ENCODE peak calls at places on chromosomes 5 and 9, in ten cellular contexts. T is osteoblast; C is lower lobe of right lung; D is body of pancreas; X is ovary; G is MM.1S; R is adrenal gland; Z is neuronal stem cell; B is naive thymus-derived CD4-positive, alpha-beta T cell; I is mesendoderm. M is an unnamed sample. For H3K36me3, H3K27me3 and H3K4me1, the result is how much of the 10 kb centered on the place peaks cover.

GRCh38 chr5:39158127-39158593 is 61.2 kb downstream of the FYB1 start:
- DNase-seq in T (no peak), C (peak), D (no peak), X (no peak), G (no peak), R (peak), Z (no peak), B (no peak), I (no peak), M (no peak)

GRCh38 chr5:16178745-16179372 is 732 bp downstream of the MARCHF11 start:
- DNase-seq in T (peak), C (peak), D (peak), X (peak), G (peak), R (peak), Z (peak), B (no peak), I (peak), M (no peak)

GRCh38 chr9:35357826-35358225 is 132.1 kb upstream of the RUSC2 start:
- DNase-seq in T (no peak), C (no peak), D (no peak), X (no peak), G (no peak), R (no peak), Z (no peak), B (no peak), I (no peak), M (no peak)

GRCh38 chr9:81771606-81772005 is 82.3 kb upstream of the TLE1 start:
- DNase-seq in T (peak), C (no peak), D (no peak), X (no peak), G (no peak), R (no peak), Z (no peak), B (no peak), I (no peak), M (no peak)

GRCh38 chr5:90767710-90768109 is 209.1 kb downstream of the ADGRV1 start:
- DNase-seq in T (no peak), C (no peak), D (no peak), X (no peak), G (no peak), R (no peak), Z (no peak), B (no peak), I (no peak), M (no peak)

GRCh38 chr5:80408475-80408875 is 611 bp downstream of the ZFYVE16 start:
- DNase-seq in T (peak), C (peak), D (peak), X (no peak), G (peak), R (peak), Z (no peak), B (no peak), I (peak), M (peak)

GRCh38 chr9:134650431-134651190 is 9.0 kb downstream of the COL5A1 start:
- DNase-seq in T (peak), C (no peak), D (no peak), X (peak), G (no peak), R (no peak), Z (no peak), B (no peak), I (no peak), M (no peak)

GRCh38 chr5:141849371-141850182 is 28.6 kb downstream of the PCDH1 start:
- DNase-seq in T (peak), C (peak), D (peak), X (peak), G (peak), R (peak), Z (peak), B (peak), I (peak), M (peak)

GRCh38 chr9:126612813-126613641 is 701 bp upstream of the LMX1B start:
- DNase-seq in T (peak), C (no peak), D (no peak), X (no peak), G (no peak), R (no peak), Z (no peak), B (no peak), I (no peak), M (peak)

GRCh38 chr9:77649109-77649812 is 1.1 kb upstream of the GNA14 start:
- DNase-seq in T (peak), C (no peak), D (no peak), X (no peak), G (no peak), R (no peak), Z (no peak), B (no peak), I (peak), M (no peak)

GRCh38 chr9:31005086-31005665 is 1379.3 kb upstream of the ACO1 start:
- DNase-seq in T (no peak), C (no peak), D (peak), X (no peak), G (no peak), R (no peak), Z (no peak), B (no peak), I (no peak), M (no peak)

GRCh38 chr5:112126982-112127381 is 292.1 kb downstream of the EPB41L4A start:
- DNase-seq in T (no peak), C (no peak), D (no peak), X (no peak), G (no peak), R (no peak), Z (no peak), B (no peak), I (no peak), M (no peak)

GRCh38 chr9:96125624-96126023 is 176.4 kb downstream of the HSD17B3 start:
- DNase-seq in T (no peak), C (no peak), D (no peak), X (no peak), G (no peak), R (no peak), Z (no peak), B (no peak), I (no peak), M (no peak)

GRCh38 chr9:112112941-112113399 is 62.1 kb downstream of the SUSD1 start:
- DNase-seq in T (peak), C (no peak), D (peak), X (no peak), G (no peak), R (peak), Z (no peak), B (no peak), I (peak), M (no peak)

GRCh38 chr5:92778261-92778660 is 802.8 kb downstream of the NR2F1-AS1 start:
- DNase-seq in T (no peak), C (no peak), D (no peak), X (no peak), G (no peak), R (no peak), Z (no peak), B (no peak), I (no peak), M (peak)

GRCh38 chr9:84779892-84780291 is 110.4 kb downstream of the NTRK2 start:
- DNase-seq in T (no peak), C (no peak), D (no peak), X (no peak), G (no peak), R (no peak), Z (no peak), B (no peak), I (no peak), M (no peak)

GRCh38 chr9:130215341-130216119 is 43.3 kb downstream of the NCS1 start:
- DNase-seq in T (peak), C (no peak), D (no peak), X (no peak), G (no peak), R (peak), Z (no peak), B (no peak), I (no peak), M (no peak)

GRCh38 chr5:569868-570361 is 42.2 kb upstream of the CEP72 start:
- DNase-seq in T (no peak), C (no peak), D (no peak), X (no peak), G (no peak), R (no peak), Z (no peak), B (no peak), I (no peak), M (no peak)

GRCh38 chr5:143128412-143129071 is 274.9 kb downstream of the NR3C1 start:
- DNase-seq in T (no peak), C (no peak), D (no peak), X (no peak), G (no peak), R (no peak), Z (no peak), B (no peak), I (no peak), M (peak)

GRCh38 chr5:74318985-74319563 is 321.5 kb downstream of the ENC1 start:
- DNase-seq in T (no peak), C (no peak), D (no peak), X (no peak), G (no peak), R (no peak), Z (no peak), B (no peak), I (no peak), M (no peak)

GRCh38 chr5:115274584-115274983 is 11.9 kb upstream of the PGGT1B start:
- DNase-seq in T (no peak), C (no peak), D (no peak), X (no peak), G (no peak), R (no peak), Z (no peak), B (no peak), I (no peak), M (no peak)
- H3K36me3 ChIP-seq in T (under half), C (under half), D (under half), X (under half), G (under half), R (under half), Z (half or more), B (under half), I (under half), M (under half)

DNA sequence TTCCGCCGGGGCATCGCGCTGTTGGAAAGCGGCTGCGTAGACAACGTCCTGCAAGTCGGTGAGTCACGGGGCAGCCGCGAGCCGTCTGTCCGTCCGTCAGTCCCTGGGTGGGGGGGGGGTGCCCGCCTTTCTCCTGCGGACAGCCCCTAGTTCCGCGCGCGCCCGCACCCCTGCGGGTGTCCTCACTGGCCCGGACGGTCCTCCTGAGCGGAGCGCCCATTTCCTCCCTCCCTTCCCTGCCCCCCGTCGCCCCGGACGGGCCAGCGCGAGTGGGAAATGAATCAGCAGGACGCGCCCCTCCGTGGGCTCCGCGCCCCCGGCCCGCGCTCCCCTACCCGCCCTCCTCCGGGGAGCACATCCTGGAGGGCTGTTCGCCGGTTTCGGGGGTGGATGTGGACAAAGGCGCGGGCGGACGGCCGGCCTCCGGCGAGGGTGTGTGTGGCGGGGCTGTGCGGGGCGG is 863 bp downstream of the ZSWIM6 start:
- DNase-seq in T (peak), C (peak), D (peak), X (peak), G (no peak), R (peak), Z (peak), B (peak), I (peak), M (no peak)
- H3K27me3 ChIP-seq in T (under half), C (under half), D (under half), X (under half), G (under half), R (under half), Z (under half), B (under half), I (under half), M (under half)

GRCh38 chr5:30414078-30414477 is 779.4 kb upstream of the CDH6 start:
- DNase-seq in T (no peak), C (no peak), D (no peak), X (no peak), G (no peak), R (no peak), Z (no peak), B (no peak), I (no peak), M (no peak)

DNA sequence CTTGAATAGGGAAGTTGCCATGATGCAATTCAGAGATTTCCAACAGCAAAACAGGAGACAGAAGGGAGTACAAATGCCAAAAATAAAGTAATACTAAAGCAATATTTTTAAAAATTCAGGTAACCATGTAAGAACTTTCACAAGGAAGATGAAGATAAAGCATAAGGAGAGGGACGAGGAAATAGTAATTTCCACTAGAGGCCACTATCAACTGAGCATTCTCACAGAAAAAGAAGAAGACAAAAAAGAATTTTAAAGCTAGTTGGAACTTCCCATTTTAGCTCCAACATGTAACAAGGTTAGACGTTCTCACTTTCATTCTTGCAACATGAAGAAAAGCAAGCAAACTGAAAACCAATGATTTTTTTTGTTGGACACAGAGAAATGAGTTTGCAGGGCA is 779.9 kb upstream of the CDH6 start:
- DNase-seq in T (no peak), C (no peak), D (no peak), X (no peak), G (no peak), R (no peak), Z (no peak), B (no peak), I (peak), M (no peak)
- H3K4me1 ChIP-seq in T (under half), C (under half), D (under half), X (under half), G (under half), R (under half), Z (under half), B (under half), I (under half), M (under half)

GRCh38 chr9:33273266-33273971 is 8.6 kb downstream of the CHMP5 start:
- DNase-seq in T (no peak), C (no peak), D (no peak), X (no peak), G (no peak), R (no peak), Z (no peak), B (no peak), I (no peak), M (no peak)
- H3K36me3 ChIP-seq in T (half or more), C (half or more), D (half or more), X (under half), G (under half), R (half or more), Z (half or more), B (under half), I (under half), M (half or more)

GRCh38 chr9:76528642-76529190 is 69.7 kb downstream of the GCNT1 start:
- DNase-seq in T (no peak), C (no peak), D (no peak), X (no peak), G (no peak), R (no peak), Z (no peak), B (no peak), I (no peak), M (no peak)

GRCh38 chr9:76529667-76530066 is 70.7 kb downstream of the GCNT1 start:
- DNase-seq in T (no peak), C (no peak), D (no peak), X (no peak), G (no peak), R (no peak), Z (no peak), B (no peak), I (no peak), M (no peak)

GRCh38 chr9:76530458-76531100 is 71.6 kb downstream of the GCNT1 start:
- DNase-seq in T (peak), C (no peak), D (no peak), X (no peak), G (peak), R (peak), Z (no peak), B (no peak), I (no peak), M (no peak)

GRCh38 chr9:76526026-76526425 is 67.0 kb downstream of the GCNT1 start:
- DNase-seq in T (no peak), C (no peak), D (no peak), X (no peak), G (no peak), R (no peak), Z (no peak), B (no peak), I (no peak), M (no peak)

DNA sequence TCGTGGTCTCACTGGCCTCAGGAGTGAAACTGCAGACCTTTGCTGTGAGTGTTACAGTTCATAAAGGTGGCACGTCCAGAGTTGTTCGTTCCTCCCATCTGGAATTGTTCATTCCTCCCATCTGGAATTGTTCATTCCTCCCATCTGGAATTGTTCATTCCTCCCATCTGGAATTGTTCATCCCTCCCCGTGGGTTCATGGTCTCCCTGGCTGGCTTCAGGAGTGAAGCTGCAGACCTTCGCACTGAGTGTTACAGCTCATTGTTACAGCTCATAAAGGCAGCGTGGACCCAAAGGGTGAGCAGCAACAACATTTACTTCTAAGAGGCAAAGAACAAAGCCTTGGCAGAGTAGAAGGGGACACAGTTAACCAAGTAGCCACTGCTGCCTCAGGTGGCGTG is 69.1 kb downstream of the GCNT1 start:
- DNase-seq in T (no peak), C (no peak), D (no peak), X (no peak), G (no peak), R (no peak), Z (no peak), B (no peak), I (no peak), M (no peak)
- H3K27me3 ChIP-seq in T (under half), C (under half), D (under half), X (under half), G (under half), R (under half), Z (under half), B (under half), I (under half), M (under half)

GRCh38 chr9:92299116-92299515 is 5.6 kb upstream of the IARS1 start:
- DNase-seq in T (no peak), C (no peak), D (no peak), X (no peak), G (no peak), R (no peak), Z (no peak), B (no peak), I (no peak), M (no peak)
- H3K4me1 ChIP-seq in T (under half), C (under half), D (under half), X (under half), G (under half), R (under half), Z (under half), B (under half), I (under half), M (under half)

GRCh38 chr5:64796301-64796700 is 27.6 kb downstream of the CWC27 start:
- DNase-seq in T (no peak), C (no peak), D (no peak), X (no peak), G (no peak), R (no peak), Z (no peak), B (no peak), I (no peak), M (no peak)

GRCh38 chr5:64792474-64792873 is 23.7 kb downstream of the CWC27 start:
- DNase-seq in T (no peak), C (no peak), D (no peak), X (no peak), G (no peak), R (no peak), Z (no peak), B (no peak), I (no peak), M (no peak)

GRCh38 chr5:64789457-64789856 is 20.7 kb downstream of the CWC27 start:
- DNase-seq in T (no peak), C (no peak), D (no peak), X (no peak), G (no peak), R (no peak), Z (no peak), B (no peak), I (no peak), M (no peak)

GRCh38 chr5:64790210-64790609 is 21.5 kb downstream of the CWC27 start:
- DNase-seq in T (peak), C (no peak), D (no peak), X (no peak), G (no peak), R (no peak), Z (no peak), B (no peak), I (no peak), M (no peak)

DNA sequence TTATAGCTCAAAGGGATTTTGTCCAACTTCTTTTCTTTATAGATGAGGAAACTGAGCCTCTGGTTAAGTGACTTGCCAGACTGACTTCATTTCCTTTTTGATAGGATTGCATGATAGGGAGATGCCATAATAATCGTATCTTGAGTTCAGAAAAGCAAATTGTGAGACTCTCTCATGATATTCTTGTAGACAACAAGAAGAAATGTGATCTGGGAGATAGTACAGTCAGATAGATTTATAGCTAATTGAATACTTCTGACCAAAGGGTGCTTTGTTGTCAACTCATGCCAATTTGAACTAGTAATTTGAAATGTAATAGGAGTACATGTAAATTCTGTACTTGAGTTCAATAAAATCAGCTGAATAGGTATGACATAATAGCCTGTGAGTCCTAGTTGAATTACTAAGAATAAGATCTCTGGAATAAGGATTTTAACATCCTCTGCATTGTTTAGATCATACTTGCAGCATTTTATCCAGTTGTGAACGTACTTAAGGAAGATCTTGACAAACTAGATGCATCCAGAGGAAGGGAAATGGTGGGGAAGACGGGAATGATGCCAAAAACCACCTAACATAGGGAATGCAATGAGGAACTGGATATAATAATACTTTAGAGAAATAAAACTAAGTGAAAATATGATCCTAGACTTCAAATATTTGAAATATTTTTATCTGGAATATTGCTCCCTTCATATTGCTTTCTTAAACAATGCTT is 25.5 kb downstream of the CWC27 start:
- DNase-seq in T (no peak), C (no peak), D (no peak), X (no peak), G (no peak), R (no peak), Z (no peak), B (no peak), I (no peak), M (no peak)
- H3K36me3 ChIP-seq in T (under half), C (under half), D (under half), X (under half), G (under half), R (under half), Z (under half), B (under half), I (under half), M (under half)

DNA sequence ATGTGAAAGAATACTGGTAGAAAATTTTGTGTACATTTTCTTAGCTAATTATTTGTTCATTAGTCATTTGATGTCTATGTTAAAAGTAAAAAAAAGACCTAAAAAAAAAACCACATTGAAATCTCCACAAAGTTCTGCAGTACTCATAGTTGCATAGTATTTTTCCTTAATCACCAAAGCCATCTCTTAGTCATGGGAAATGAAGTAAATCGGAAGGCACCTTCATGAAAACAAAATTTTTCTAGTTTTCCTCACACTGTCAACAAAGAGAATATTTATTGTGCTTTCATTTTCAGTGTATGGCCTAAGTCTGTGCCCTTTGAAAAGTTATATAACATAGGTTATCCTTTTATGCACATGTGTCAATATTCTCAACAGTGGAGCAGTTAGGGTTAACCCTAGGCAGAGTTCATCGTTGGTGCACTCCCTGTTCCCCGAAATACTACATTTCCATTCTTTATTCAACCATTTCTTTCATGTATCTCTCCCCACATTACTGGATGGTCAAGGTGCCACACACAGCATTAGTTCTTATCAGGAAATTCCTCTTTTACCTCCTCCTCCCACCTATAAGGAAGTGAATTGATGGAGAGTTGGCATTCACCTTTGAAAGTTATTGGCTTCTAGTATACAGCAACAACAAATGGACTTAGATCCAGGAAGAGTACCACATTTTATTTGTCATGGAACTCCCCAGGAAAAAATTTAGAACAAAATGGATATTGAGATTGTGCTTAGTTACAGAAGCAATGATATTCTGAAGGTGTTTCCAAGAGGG is 93.1 kb downstream of the NUDT12 start:
- DNase-seq in T (no peak), C (no peak), D (no peak), X (no peak), G (no peak), R (no peak), Z (no peak), B (no peak), I (no peak), M (no peak)
- H3K27me3 ChIP-seq in T (under half), C (under half), D (under half), X (under half), G (under half), R (under half), Z (under half), B (under half), I (under half), M (under half)

GRCh38 chr5:119279093-119279492 is 76.7 kb upstream of the TNFAIP8 start:
- DNase-seq in T (no peak), C (no peak), D (no peak), X (no peak), G (no peak), R (no peak), Z (no peak), B (no peak), I (peak), M (no peak)
- H3K4me1 ChIP-seq in T (under half), C (under half), D (under half), X (under half), G (under half), R (under half), Z (under half), B (half or more), I (under half), M (under half)

M was measured in HAP-1.